ENCODE peak calls at places on chromosomes 12 and 14, in four cellular contexts. J is fibroblast of lung, K is HL-60, P is pancreas. R is an unnamed sample.

GRCh38 chr14:75257241-75257640 is 21.4 kb upstream of the FOS start:
- DNase-seq in P (no peak), K (peak), J (peak), R (no peak)

GRCh38 chr12:130665753-130666152 is 50.3 kb downstream of the RIMBP2 start:
- DNase-seq in J (no peak), K (no peak), P (no peak), R (no peak)

GRCh38 chr14:77822307-77822706 is 22.4 kb downstream of the ADCK1 start:
- DNase-seq in J (no peak), K (no peak), P (no peak), R (no peak)

GRCh38 chr14:77574446-77575125 is 41.9 kb downstream of the SPTLC2 start:
- DNase-seq in J (peak), K (no peak), P (no peak), R (peak)

GRCh38 chr12:3713483-3713882 is 39.4 kb downstream of the CRACR2A start:
- DNase-seq in P (no peak), J (no peak), K (no peak), R (no peak)

GRCh38 chr14:71693373-71693772 is 238.9 kb upstream of the RGS6 start:
- DNase-seq in P (no peak), K (no peak), J (peak), R (no peak)

GRCh38 chr12:127290251-127290650 is 976.7 kb upstream of the TMEM132C start:
- DNase-seq in J (no peak), P (no peak), K (no peak), R (no peak)

GRCh38 chr12:102534899-102535298 is 54.5 kb upstream of the IGF1 start:
- DNase-seq in K (no peak), J (no peak), P (no peak), R (no peak)

DNA sequence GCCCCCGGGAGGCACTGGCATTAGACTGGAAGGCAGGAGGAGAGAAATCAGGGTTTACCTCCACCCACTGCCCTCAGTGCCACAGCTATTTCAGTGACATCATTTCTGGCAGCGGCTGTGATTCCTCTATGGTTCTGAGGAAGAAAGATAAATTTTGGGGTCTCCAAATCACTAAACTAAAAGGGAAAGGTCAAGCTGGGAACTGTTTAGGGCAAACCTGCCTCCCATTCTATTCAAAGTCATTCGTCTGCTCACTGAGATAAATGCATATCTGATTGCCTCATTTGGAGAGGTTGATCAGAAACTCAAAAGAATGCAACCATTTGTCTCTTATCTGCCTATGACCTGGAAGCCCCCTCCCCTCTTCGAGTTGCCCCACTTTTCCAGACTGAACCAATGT is 14.0 kb upstream of the CRY1 start:
- DNase-seq in J (no peak), K (no peak), P (no peak), R (no peak)
- H3K4me3 ChIP-seq in J (no peak), K (no peak), P (no peak), R (no peak)

GRCh38 chr14:97640031-97640430 is 842.8 kb downstream of the VRK1 start:
- DNase-seq in K (no peak), J (no peak), P (no peak), R (no peak)

GRCh38 chr14:97638864-97639263 is 841.7 kb downstream of the VRK1 start:
- DNase-seq in P (no peak), J (no peak), K (no peak), R (no peak)

GRCh38 chr14:97634786-97635185 is 837.6 kb downstream of the VRK1 start:
- DNase-seq in K (no peak), J (no peak), P (no peak), R (peak)
- H3K4me3 ChIP-seq in K (no peak), J (no peak), P (no peak), R (peak)

GRCh38 chr14:39576258-39576657 is 144.0 kb upstream of the FBXO33 start:
- DNase-seq in J (no peak), P (no peak), K (no peak), R (no peak)
- H3K4me3 ChIP-seq in J (no peak), P (no peak), K (no peak), R (no peak)

DNA sequence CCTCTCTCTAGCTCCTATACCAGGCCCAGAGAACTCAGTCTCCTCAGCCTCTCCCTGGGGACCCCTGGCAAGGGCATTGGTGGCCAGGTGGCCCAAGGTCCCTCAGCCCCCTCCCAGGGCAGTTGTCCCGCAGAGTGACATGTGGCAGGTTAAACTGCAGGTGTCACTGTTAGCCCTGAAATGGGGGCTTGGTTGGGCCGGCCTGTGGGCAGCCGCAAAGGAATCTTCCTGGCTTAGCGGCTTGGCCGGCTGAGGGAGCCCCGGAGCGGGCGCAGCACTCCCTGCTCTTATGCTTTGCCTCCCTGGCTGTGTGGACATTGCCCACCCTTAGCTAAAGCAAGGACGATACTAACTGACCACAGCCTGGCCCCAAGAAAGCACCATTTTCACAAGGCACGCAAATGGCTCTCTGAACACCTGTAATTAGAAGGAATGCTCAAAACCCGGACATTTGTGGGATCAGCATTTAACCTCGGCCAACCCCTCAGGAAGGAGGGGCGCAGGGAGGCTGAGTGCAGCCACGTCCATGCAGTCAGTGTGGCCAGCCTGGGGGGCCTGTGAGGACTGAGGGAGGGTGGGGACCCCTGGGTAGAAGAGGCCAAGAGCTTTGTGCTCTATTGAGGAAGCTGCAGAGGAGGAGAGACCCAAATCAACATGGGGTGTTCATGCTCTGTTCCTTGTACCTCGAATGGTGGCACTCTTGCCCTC is 82.2 kb downstream of the PAPOLA start:
- DNase-seq in K (peak), J (peak), P (peak), R (peak)
- H3K4me3 ChIP-seq in K (no peak), J (no peak), P (no peak), R (no peak)

GRCh38 chr14:104678901-104679705 is 10.3 kb upstream of the INF2 start:
- DNase-seq in K (no peak), P (peak), J (no peak), R (no peak)
- H3K4me3 ChIP-seq in K (no peak), P (no peak), J (no peak), R (no peak)

DNA sequence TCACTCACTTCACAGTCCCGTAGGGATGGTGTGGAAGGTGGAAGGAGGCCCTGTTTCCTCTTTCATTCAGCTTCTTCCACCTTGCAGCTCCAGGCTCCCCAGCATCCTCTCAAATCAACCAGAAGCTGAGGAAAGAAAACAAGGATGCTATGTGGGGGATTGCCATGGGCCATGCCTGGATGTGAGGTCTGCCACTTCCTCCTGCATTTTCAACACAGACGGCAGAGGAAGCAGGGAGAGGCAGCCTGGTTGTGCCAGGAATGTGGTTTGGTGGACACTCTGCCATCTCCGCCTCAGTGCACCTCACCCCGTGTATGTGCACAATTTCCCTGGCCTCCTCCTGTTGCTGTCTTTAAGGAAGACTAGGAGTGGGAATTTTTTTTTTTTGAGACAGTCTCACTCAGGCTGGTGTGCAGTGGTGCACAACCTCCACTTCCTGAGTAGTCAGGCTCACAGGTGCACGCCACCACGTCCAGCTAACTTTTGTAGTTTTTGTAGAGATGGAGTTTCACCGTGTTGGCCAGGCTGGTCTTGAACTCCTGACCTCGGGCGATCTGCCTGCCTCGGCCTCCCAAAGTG is 99.2 kb downstream of the SLC15A4 start:
- DNase-seq in J (no peak), P (no peak), K (no peak), R (no peak)
- H3K4me3 ChIP-seq in J (no peak), P (no peak), K (no peak), R (no peak)

DNA sequence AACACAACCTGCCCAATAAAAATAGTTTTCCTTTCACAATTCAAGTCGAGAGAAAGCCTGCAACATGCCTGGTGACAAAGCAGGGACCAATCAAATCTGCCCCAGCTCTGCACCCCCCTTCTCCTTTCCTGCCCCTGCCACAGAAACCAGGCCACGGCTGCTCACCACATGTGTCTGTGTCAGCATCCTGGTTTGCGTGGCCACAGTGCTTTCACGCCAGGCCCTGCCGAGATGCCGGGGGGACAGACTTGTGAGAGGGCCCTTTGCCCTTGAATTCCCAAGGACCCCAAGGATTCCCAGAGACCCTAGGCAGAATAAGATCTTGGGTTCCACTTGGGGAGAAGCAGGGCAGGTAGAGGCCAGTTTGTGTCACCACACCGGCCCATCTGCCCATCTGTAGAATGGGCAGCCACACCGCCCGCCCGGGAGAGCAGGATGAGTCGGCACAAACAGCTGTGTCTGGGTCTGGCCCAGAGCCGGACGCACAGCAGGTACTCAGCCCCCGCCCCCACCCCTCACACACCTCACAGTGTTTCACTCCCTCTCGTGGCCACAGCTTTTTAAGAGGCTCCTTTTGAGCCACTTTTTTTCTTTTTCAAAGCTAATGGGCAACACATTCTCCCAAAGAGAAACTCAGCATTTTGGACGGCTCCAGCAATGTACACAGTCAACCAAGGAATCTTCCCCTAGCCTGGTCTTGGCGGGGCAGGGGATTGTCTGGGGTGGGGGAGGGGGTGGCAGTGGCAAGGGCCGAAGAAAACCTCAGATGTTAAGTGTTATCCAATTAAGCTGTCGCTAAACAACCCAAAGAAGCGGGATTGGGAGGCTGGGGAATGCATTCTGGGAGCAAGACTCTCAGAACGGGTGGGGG is 41.5 kb downstream of the BCL11B start:
- DNase-seq in J (peak), K (no peak), P (no peak), R (no peak)
- H3K4me3 ChIP-seq in J (no peak), K (no peak), P (no peak), R (no peak)

GRCh38 chr14:34926552-34926951 is 51.4 kb upstream of the BAZ1A start:
- DNase-seq in K (no peak), P (no peak), J (peak), R (no peak)

GRCh38 chr14:34931206-34931605 is 51.6 kb upstream of the SRP54 start:
- DNase-seq in P (no peak), J (no peak), K (no peak), R (no peak)

GRCh38 chr14:34933301-34933700 is 49.5 kb upstream of the SRP54 start:
- DNase-seq in P (no peak), J (peak), K (no peak), R (no peak)

GRCh38 chr14:34935552-34935951 is 47.2 kb upstream of the SRP54 start:
- DNase-seq in J (no peak), K (peak), P (no peak), R (no peak)

DNA sequence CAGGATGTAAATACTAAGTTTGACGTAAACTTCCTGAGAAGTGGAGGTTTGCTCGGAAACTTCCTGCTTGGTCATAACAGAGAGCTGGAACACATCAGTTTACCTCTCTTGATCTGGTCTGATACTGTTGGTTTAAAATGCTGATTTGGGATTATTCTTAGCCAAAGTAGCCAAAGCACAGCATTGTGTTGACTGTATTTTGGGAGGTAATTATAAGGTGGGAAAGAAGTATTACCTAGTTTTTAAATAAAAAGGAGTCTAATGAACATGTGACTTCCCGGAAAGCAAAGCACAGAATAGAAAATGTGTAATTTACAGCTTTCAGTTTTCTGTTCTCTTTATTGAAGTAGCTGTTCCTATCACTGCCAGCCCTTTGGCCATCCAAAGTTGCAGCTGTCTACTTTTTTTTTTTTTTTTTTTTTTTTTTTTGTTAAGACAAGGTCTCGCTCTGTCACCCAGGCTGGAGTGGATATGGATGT is 52.2 kb upstream of the SRP54 start:
- DNase-seq in P (no peak), J (no peak), K (no peak), R (no peak)
- H3K4me3 ChIP-seq in P (no peak), J (no peak), K (no peak), R (no peak)

DNA sequence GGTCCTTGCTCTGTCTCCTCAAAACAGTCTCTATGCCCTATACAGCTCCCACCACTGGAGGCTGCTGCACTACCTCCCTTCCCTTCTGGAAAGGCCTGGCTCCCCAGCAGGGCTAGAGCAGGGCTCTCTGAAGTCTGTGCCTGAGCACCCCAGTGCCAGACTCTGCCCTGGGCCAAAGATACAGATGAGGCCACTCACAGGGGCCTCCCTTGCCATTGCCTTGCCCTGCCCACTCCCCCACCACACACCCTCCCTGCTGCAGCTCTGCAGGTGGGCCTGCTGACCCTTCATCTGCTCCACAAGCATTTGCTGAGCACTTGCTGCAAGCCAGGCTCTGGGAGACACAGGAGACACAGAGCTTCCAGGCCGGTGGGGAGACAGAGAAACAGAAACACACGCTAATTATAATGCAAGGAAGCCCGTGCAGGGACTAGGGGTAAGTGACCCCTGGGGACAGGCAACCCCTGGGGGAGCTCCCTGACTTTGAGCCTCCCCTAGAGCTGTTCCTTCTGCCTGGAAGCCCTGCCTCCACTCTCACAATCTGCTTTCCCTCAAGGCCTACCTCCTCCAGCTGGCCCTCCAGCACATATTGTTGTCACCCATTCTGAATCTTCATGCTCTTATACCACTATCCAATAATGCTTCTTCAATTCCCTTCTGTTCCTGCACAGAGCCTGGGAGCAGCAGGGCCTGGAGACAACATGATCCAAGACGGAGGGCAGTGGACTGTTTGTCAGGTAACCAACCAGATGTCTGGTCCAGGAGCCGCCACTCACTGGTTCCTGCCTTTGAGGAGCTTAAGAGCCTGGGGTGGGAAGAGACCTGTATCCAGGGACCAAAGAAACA is 32.6 kb upstream of the PNMA1 start:
- DNase-seq in J (no peak), P (no peak), K (no peak), R (no peak)
- H3K4me3 ChIP-seq in J (no peak), P (no peak), K (no peak), R (no peak)

R was measured in MG63.